ENCODE peak calls at places on chromosome 4, in four cellular contexts. One of them, this sample, is unnamed.

GRCh38 chr4:16000708-16001483 is 37.9 kb upstream of the FGFBP2 start:
- DNase-seq in K562: no peak
- DNase-seq in H1: no peak
- DNase-seq in endothelial cell of umbilical vein: no peak
- DNase-seq in this sample: no peak

GRCh38 chr4:47002593-47002992 is 9.2 kb upstream of the GABRA4 start:
- DNase-seq in K562: no peak
- DNase-seq in H1: no peak
- DNase-seq in endothelial cell of umbilical vein: no peak
- DNase-seq in this sample: no peak

GRCh38 chr4:104211657-104212056 is 283.0 kb downstream of the CXXC4 start:
- DNase-seq in K562: no peak
- DNase-seq in H1: no peak
- DNase-seq in endothelial cell of umbilical vein: no peak
- DNase-seq in this sample: no peak

GRCh38 chr4:8283631-8284121 is 14.1 kb downstream of the HTRA3 start:
- DNase-seq in K562: peak; percentile 29
- DNase-seq in H1: no peak
- DNase-seq in endothelial cell of umbilical vein: no peak
- DNase-seq in this sample: no peak

GRCh38 chr4:15400911-15401671 is 26.7 kb upstream of the C1QTNF7 start:
- DNase-seq in K562: no peak
- DNase-seq in H1: no peak
- DNase-seq in endothelial cell of umbilical vein: no peak
- DNase-seq in this sample: no peak

GRCh38 chr4:23153076-23153475 is 460.3 kb downstream of the GBA3 start:
- DNase-seq in K562: no peak
- DNase-seq in H1: no peak
- DNase-seq in endothelial cell of umbilical vein: no peak
- DNase-seq in this sample: no peak

GRCh38 chr4:1022739-1023066 is 11.3 kb downstream of the FGFRL1 start:
- DNase-seq in K562: peak; percentile 11
- DNase-seq in H1: no peak
- DNase-seq in endothelial cell of umbilical vein: no peak
- DNase-seq in this sample: no peak

GRCh38 chr4:135144498-135144897 is 942.9 kb upstream of the PABPC4L start:
- DNase-seq in K562: no peak
- DNase-seq in H1: no peak
- DNase-seq in endothelial cell of umbilical vein: no peak
- DNase-seq in this sample: no peak

GRCh38 chr4:140523857-140524742 is at the start of gene ELMOD2:
- DNase-seq in K562: peak; percentile 98
- DNase-seq in H1: peak; percentile 95
- DNase-seq in endothelial cell of umbilical vein: peak; percentile 97
- DNase-seq in this sample: peak; percentile 95

GRCh38 chr4:118351851-118352827 is 664 bp downstream of the PRSS12 start:
- DNase-seq in K562: no peak
- DNase-seq in H1: no peak
- DNase-seq in endothelial cell of umbilical vein: no peak
- DNase-seq in this sample: peak; percentile 4

GRCh38 chr4:113683143-113683542 is 78.4 kb downstream of the CAMK2D start:
- DNase-seq in K562: no peak
- DNase-seq in H1: no peak
- DNase-seq in endothelial cell of umbilical vein: no peak
- DNase-seq in this sample: no peak

GRCh38 chr4:4857001-4857808 is 2.3 kb upstream of the MSX1 start:
- DNase-seq in K562: no peak
- DNase-seq in H1: no peak
- DNase-seq in endothelial cell of umbilical vein: no peak
- DNase-seq in this sample: no peak

DNA sequence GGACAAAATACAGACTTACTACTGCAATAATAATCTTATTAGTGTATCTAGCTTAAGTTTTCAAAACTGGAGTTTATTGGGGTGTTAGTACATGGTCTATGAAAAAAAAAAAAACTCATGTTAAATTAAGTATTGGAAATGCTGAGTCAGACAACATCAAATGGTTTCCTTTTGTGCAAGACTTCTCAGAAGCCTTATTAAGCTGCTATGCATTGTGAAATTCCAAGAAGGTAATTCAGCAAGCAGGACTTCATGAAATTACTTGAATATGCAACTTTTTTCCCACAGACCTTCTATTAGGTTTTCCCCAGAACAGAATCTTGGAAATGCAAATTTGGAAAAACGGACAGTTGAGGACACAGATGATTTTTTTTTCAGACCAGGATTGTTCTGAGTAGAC is 568.9 kb upstream of the TENM3 start:
- DNase-seq in K562: no peak
- DNase-seq in H1: no peak
- DNase-seq in endothelial cell of umbilical vein: no peak
- DNase-seq in this sample: no peak
- TF ChIP-seq JUN in K562: no peak
- TF ChIP-seq JUN in H1: no peak
- TF ChIP-seq JUN in endothelial cell of umbilical vein: no peak
- TF ChIP-seq JUN in this sample: no peak

GRCh38 chr4:3827616-3828492 is 61.7 kb downstream of the ADRA2C start:
- DNase-seq in K562: no peak
- DNase-seq in H1: no peak
- DNase-seq in endothelial cell of umbilical vein: no peak
- DNase-seq in this sample: peak; percentile 85
- TF ChIP-seq JUN in K562: no peak
- TF ChIP-seq JUN in H1: no peak
- TF ChIP-seq JUN in endothelial cell of umbilical vein: no peak
- TF ChIP-seq JUN in this sample: no peak

DNA sequence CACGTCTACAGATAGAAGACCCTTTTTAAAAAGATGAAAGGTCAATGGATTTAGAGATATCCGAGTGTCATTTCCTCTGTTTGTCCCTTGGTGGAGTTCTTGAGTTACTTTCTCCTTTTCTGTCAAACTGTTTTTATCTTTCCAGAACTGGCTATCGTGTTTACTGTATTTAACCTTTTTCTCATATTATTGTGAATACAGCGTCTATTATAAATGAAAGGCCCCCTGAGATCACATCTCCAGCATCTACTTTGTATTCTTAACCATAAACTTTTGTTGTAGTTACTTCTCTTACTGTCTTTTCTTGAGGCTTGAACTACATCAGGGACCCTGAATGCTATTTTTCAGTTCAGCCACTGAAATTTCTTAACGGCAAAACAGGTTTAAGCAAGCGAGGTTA is 4.0 kb upstream of the PCDH7 start:
- DNase-seq in K562: no peak
- DNase-seq in H1: no peak
- DNase-seq in endothelial cell of umbilical vein: peak; percentile 63
- DNase-seq in this sample: peak; percentile 2
- TF ChIP-seq JUN in K562: no peak
- TF ChIP-seq JUN in H1: no peak
- TF ChIP-seq JUN in endothelial cell of umbilical vein: no peak
- TF ChIP-seq JUN in this sample: no peak

DNA sequence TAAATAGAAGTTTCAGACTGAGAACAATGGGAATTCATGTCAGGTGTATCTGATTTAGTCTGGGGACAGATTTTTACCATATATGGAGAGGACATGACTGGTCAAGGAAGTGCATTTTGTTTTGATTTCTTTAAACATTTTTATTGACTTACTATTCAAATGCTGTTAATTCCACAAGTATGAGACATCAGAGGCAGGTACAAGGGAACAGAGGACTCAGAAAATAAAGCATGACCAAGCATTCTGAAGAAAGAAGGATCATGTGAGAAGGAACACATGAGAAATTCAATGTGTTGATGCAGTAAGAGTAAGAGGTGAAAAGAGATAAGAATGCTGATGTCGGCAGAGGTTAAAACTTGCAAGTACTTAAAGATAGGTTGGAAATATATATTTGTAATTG is 1452.6 kb downstream of the PCDH7 start:
- DNase-seq in K562: no peak
- DNase-seq in H1: no peak
- DNase-seq in endothelial cell of umbilical vein: peak; percentile 41
- DNase-seq in this sample: no peak
- TF ChIP-seq JUN in K562: no peak
- TF ChIP-seq JUN in H1: no peak
- TF ChIP-seq JUN in endothelial cell of umbilical vein: no peak
- TF ChIP-seq JUN in this sample: no peak

DNA sequence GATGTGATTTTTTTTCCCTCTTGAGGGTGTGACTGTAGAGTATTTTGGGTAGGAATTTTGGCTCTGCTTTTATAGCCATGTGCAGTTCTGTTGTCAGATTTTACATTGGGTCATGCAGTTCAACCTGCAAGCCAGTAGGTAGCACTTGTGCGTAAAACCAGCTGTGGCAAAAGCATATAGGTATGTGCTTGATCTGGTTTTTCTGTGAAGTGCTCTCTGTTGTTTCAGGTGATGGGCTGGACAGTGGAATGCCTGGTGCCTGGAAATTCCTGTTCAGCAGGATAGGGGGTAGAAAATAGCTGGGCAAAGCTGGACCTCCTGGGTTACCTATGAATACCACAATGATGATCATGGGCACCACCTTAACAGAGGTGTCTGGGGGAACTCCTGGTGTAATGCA is 584.2 kb upstream of the PCDH10 start:
- DNase-seq in K562: no peak
- DNase-seq in H1: no peak
- DNase-seq in endothelial cell of umbilical vein: no peak
- DNase-seq in this sample: peak; percentile 1
- TF ChIP-seq JUN in K562: no peak
- TF ChIP-seq JUN in H1: no peak
- TF ChIP-seq JUN in endothelial cell of umbilical vein: no peak
- TF ChIP-seq JUN in this sample: no peak

DNA sequence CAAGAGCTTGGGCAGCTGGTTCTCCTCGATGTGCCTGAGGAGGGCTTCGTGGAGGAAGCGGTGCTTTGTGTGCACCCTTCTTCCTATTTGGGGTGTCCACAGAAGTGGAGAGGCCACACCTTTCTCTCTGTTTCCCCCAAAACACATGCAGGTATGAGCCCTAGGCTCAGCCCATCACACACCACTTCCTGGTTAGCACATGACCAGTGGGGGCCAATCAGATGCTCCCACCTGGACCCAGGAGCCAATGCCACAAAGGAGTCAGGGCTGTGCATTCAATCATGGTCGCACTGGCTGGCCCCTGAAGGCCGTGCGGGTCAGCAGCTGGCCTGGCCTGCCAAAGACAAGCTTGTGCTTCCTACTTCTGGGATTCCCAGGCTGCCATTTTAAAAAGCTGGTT is 51.4 kb downstream of the PPP2R2C start:
- DNase-seq in K562: peak; percentile 42
- DNase-seq in H1: no peak
- DNase-seq in endothelial cell of umbilical vein: no peak
- DNase-seq in this sample: no peak
- TF ChIP-seq JUN in K562: no peak
- TF ChIP-seq JUN in H1: no peak
- TF ChIP-seq JUN in endothelial cell of umbilical vein: no peak
- TF ChIP-seq JUN in this sample: no peak

GRCh38 chr4:152310223-152310622 is 225.7 kb downstream of the FBXW7 start:
- DNase-seq in K562: no peak
- DNase-seq in H1: no peak
- DNase-seq in endothelial cell of umbilical vein: no peak
- DNase-seq in this sample: no peak
- TF ChIP-seq JUN in K562: no peak
- TF ChIP-seq JUN in H1: no peak
- TF ChIP-seq JUN in endothelial cell of umbilical vein: no peak
- TF ChIP-seq JUN in this sample: no peak

GRCh38 chr4:153181293-153182080 is 22.8 kb upstream of the TRIM2 start:
- DNase-seq in K562: no peak
- DNase-seq in H1: no peak
- DNase-seq in endothelial cell of umbilical vein: no peak
- DNase-seq in this sample: no peak
- TF ChIP-seq JUN in K562: no peak
- TF ChIP-seq JUN in H1: no peak
- TF ChIP-seq JUN in endothelial cell of umbilical vein: no peak
- TF ChIP-seq JUN in this sample: no peak

GRCh38 chr4:17646693-17647092 is 32.3 kb downstream of the MED28 start:
- DNase-seq in K562: no peak
- DNase-seq in H1: no peak
- DNase-seq in endothelial cell of umbilical vein: no peak
- DNase-seq in this sample: peak; percentile 8
- TF ChIP-seq JUN in K562: no peak
- TF ChIP-seq JUN in H1: no peak
- TF ChIP-seq JUN in endothelial cell of umbilical vein: no peak
- TF ChIP-seq JUN in this sample: no peak

DNA sequence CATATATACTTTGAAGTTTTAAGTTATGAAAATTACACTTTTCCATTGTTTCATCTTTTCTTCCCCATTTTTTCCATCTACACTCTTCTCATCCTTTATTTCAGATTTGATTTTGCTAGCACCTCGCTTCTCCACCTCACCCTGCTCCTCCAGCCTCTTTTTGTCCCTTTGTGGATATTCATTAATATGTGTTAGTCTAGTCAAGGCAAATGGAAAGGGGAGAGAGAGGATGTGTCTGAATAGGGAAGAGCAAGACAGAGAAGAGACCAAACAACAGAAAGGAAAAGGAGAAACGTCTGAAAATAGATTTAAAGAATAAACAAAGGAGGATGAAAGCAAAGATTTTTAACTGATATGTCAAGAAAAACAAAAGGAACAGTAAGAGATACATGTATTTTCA is 24.1 kb downstream of the GPM6A start:
- DNase-seq in K562: no peak
- DNase-seq in H1: no peak
- DNase-seq in endothelial cell of umbilical vein: no peak
- DNase-seq in this sample: no peak
- TF ChIP-seq JUN in K562: no peak
- TF ChIP-seq JUN in H1: no peak
- TF ChIP-seq JUN in endothelial cell of umbilical vein: no peak
- TF ChIP-seq JUN in this sample: no peak